ENCODE peak calls at places on chromosome 15, in nine cellular contexts. Y is BE2C, L is colonic mucosa, V is fibroblast of the aortic adventitia, U is HFF-Myc, M is epithelial cell of esophagus, F is AG04449, N is psoas muscle, B is HL-60. Z is an unnamed sample.

GRCh38 chr15:71748327-71748726 is 62.0 kb upstream of the NR2E3 start:
- DNase-seq in U (no peak), B (no peak), Y (no peak), M (peak), V (no peak), N (no peak), F (no peak), L (no peak), Z (peak)

GRCh38 chr15:91948001-91948608 is 94.6 kb downstream of the SLCO3A1 start:
- DNase-seq in V (peak), M (peak), L (peak), F (no peak), U (no peak), Y (peak), B (no peak), N (no peak), Z (peak)

GRCh38 chr15:99618941-99619411 is 53.2 kb downstream of the MEF2A start:
- DNase-seq in L (no peak), Y (no peak), M (peak), N (no peak), B (no peak), V (peak), U (no peak), F (no peak), Z (no peak)

GRCh38 chr15:98649996-98650870 is 1.9 kb downstream of the IGF1R start:
- DNase-seq in U (no peak), B (peak), V (peak), L (peak), F (no peak), M (no peak), Y (peak), N (peak), Z (no peak)

GRCh38 chr15:95429345-95429744 is 901.2 kb upstream of the NR2F2 start:
- DNase-seq in N (no peak), V (no peak), L (no peak), U (no peak), M (no peak), Y (no peak), F (no peak), B (no peak), Z (no peak)

GRCh38 chr15:43799209-43799944 is 643 bp downstream of the SERINC4 start:
- DNase-seq in F (no peak), M (no peak), Y (no peak), U (no peak), B (no peak), L (peak), N (no peak), V (no peak), Z (no peak)

GRCh38 chr15:36905908-36906307 is 194.4 kb downstream of the MEIS2 start:
- DNase-seq in B (no peak), M (peak), V (peak), N (no peak), F (peak), L (no peak), U (no peak), Y (no peak), Z (no peak)

GRCh38 chr15:78329625-78330024 is 10.5 kb upstream of the CRABP1 start:
- DNase-seq in Y (no peak), M (no peak), N (no peak), V (no peak), F (no peak), B (no peak), U (no peak), L (no peak), Z (no peak)

GRCh38 chr15:88718731-88719130 is 79.9 kb downstream of the ISG20 start:
- DNase-seq in V (no peak), M (no peak), F (no peak), N (no peak), Y (no peak), L (no peak), B (no peak), U (no peak), Z (no peak)

GRCh38 chr15:51677453-51677852 is 3.9 kb upstream of the SCG3 start:
- DNase-seq in F (no peak), Y (no peak), L (no peak), N (no peak), B (no peak), U (no peak), V (no peak), M (no peak), Z (no peak)

GRCh38 chr15:51678081-51678480 is 3.2 kb upstream of the SCG3 start:
- DNase-seq in Y (no peak), B (no peak), V (no peak), L (no peak), U (no peak), M (peak), F (no peak), N (no peak), Z (no peak)

GRCh38 chr15:51680316-51680715 is 987 bp upstream of the SCG3 start:
- DNase-seq in M (no peak), V (no peak), B (no peak), L (no peak), Y (no peak), F (no peak), U (no peak), N (no peak), Z (no peak)

GRCh38 chr15:51681303-51681963 is at the start of gene SCG3:
- DNase-seq in N (peak), L (peak), F (no peak), M (peak), U (peak), V (peak), Y (peak), B (peak), Z (peak)
- H3K4me3 ChIP-seq in N (no peak), L (no peak), F (no peak), M (peak), U (no peak), V (no peak), Y (peak), B (peak), Z (peak)

GRCh38 chr15:57345584-57345983 is 30.7 kb upstream of the CGNL1 start:
- DNase-seq in L (no peak), Y (no peak), M (no peak), B (peak), V (no peak), U (no peak), N (no peak), F (no peak), Z (no peak)
- TF ChIP-seq CTCF in L (no peak), Y (peak), M (peak), B (no peak), V (peak), U (peak), N (no peak), F (peak), Z (peak)

GRCh38 chr15:60009124-60009523 is 5.0 kb downstream of the FOXB1 start:
- DNase-seq in L (no peak), M (no peak), F (no peak), B (no peak), Y (no peak), N (no peak), U (no peak), V (no peak), Z (no peak)
- H3K4me3 ChIP-seq in L (no peak), M (no peak), F (no peak), B (no peak), Y (no peak), N (no peak), U (no peak), V (no peak), Z (no peak)

GRCh38 chr15:65926459-65926858 is 57.2 kb downstream of the RAB11A start:
- DNase-seq in M (no peak), N (no peak), Y (no peak), U (no peak), F (no peak), B (no peak), V (no peak), L (no peak), Z (no peak)

GRCh38 chr15:65927545-65927944 is 58.3 kb downstream of the RAB11A start:
- DNase-seq in L (no peak), U (no peak), V (no peak), F (no peak), Y (no peak), M (peak), B (no peak), N (no peak), Z (no peak)

GRCh38 chr15:65925338-65925737 is 56.0 kb downstream of the RAB11A start:
- DNase-seq in U (no peak), V (no peak), L (no peak), M (no peak), N (no peak), F (no peak), Y (no peak), B (no peak), Z (no peak)

GRCh38 chr15:65929573-65929972 is 60.3 kb downstream of the RAB11A start:
- DNase-seq in N (no peak), U (no peak), M (no peak), B (no peak), L (no peak), Y (no peak), V (no peak), F (no peak), Z (no peak)

GRCh38 chr15:65926899-65927298 is 57.6 kb downstream of the RAB11A start:
- DNase-seq in M (no peak), B (no peak), F (no peak), L (no peak), Y (no peak), N (no peak), V (no peak), U (no peak), Z (no peak)
- TF ChIP-seq CTCF in M (no peak), B (no peak), F (no peak), L (no peak), Y (no peak), N (no peak), V (no peak), U (no peak), Z (no peak)

GRCh38 chr15:57389991-57390390 is 13.7 kb downstream of the CGNL1 start:
- DNase-seq in M (no peak), V (no peak), U (no peak), N (no peak), B (no peak), Y (no peak), F (no peak), L (no peak), Z (no peak)
- H3K4me3 ChIP-seq in M (no peak), V (no peak), U (no peak), N (no peak), B (no peak), Y (no peak), F (no peak), L (no peak), Z (no peak)

DNA sequence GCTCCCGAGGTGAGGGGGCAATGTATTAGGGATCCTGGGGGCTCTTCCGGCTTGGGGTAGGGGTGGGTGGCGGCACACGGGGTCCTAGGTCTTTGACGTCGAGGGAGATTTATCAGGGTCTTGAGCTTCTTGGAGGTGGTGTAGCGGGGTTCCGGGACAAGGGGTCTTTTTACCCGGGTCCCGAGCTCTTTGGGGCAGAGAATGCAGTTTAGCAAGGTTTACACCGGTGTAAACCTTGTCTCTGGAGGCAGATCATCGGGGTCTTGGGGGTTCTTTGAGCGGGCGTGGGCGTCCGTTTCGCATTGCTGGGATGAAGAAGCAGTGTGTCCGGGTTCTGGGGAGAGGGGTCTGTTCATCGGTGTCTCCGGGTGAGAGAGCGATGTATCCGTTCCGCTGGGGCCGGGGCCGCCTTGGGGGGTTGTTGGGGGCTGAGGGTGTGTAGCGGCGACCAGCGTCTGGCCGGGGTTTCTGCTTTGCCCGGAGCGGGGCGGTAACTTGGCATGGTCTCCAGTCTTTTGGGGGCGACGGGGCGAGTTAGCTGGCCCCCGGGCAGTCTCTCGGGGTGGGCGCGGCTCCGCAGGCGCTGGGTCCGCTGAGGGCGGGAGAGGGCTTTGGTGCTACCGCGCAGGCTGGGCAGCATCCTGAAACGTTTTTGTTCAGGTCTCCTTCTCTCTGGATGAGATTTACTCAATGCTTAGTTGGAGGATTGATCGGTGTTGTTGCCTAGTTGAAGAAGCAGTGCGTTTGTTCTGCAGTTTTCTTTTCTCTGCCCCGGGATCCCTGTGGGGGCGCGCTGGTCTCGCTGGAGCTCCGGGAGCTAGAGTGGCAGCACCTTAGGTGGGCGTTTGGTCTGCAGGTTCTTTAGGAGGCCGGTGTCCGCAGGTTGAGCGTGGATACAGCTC is 792 bp downstream of the GLCE start:
- DNase-seq in V (peak), Y (peak), M (peak), F (no peak), L (peak), U (no peak), B (no peak), N (peak), Z (no peak)
- TF ChIP-seq CTCF in V (peak), Y (peak), M (no peak), F (peak), L (no peak), U (peak), B (no peak), N (peak), Z (peak)

DNA sequence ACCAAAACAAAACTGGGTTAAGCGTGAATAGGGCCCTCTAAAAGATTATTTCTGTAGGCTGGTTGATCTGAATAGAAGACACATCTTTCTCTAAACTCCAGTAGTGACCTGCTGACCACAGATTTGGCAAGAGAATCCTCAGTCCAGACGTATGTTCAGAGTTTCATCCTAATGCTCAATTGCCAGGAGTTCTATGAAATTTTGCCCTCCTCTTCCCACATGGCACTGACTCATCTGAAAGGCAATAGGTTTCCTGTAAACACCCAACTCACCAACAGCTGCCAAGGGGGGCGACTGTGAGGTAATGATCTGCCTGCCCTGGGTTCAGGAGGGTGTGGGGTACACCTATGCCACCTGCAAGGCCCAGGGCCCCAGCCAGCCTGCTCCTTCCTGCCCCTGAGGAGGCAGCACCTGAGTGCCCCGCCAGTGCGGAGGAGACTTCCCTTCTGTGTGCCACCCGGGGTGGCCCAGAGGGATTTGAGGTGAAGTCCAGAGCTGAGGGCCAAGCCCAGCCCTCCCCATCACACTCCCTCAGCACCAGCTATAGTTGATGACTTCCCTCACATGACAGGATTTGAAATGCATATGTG is 8.4 kb upstream of the PLA2G4D start:
- DNase-seq in Y (no peak), L (peak), V (peak), M (peak), B (no peak), F (no peak), N (no peak), U (no peak), Z (peak)
- H3K4me3 ChIP-seq in Y (no peak), L (no peak), V (no peak), M (no peak), B (no peak), F (no peak), N (no peak), U (no peak), Z (no peak)

GRCh38 chr15:65835452-65835851 is 33.8 kb upstream of the RAB11A start:
- DNase-seq in M (no peak), F (no peak), V (no peak), N (no peak), L (no peak), B (no peak), U (no peak), Y (no peak), Z (no peak)

GRCh38 chr15:65834603-65835282 is 34.5 kb upstream of the RAB11A start:
- DNase-seq in L (no peak), U (no peak), F (no peak), N (no peak), B (no peak), Y (no peak), V (no peak), M (no peak), Z (no peak)

GRCh38 chr15:65839354-65839901 is 29.9 kb upstream of the RAB11A start:
- DNase-seq in F (no peak), N (no peak), V (no peak), M (no peak), B (no peak), U (no peak), Y (no peak), L (no peak), Z (no peak)

GRCh38 chr15:65837301-65838283 is 31.7 kb upstream of the RAB11A start:
- DNase-seq in V (no peak), F (no peak), U (no peak), M (no peak), B (peak), L (no peak), Y (no peak), N (no peak), Z (no peak)

GRCh38 chr15:65836665-65837064 is 32.6 kb upstream of the RAB11A start:
- DNase-seq in B (no peak), V (no peak), Y (no peak), L (no peak), U (no peak), F (no peak), N (no peak), M (peak), Z (no peak)
- TF ChIP-seq CTCF in B (no peak), V (no peak), Y (peak), L (no peak), U (peak), F (no peak), N (no peak), M (peak), Z (peak)

DNA sequence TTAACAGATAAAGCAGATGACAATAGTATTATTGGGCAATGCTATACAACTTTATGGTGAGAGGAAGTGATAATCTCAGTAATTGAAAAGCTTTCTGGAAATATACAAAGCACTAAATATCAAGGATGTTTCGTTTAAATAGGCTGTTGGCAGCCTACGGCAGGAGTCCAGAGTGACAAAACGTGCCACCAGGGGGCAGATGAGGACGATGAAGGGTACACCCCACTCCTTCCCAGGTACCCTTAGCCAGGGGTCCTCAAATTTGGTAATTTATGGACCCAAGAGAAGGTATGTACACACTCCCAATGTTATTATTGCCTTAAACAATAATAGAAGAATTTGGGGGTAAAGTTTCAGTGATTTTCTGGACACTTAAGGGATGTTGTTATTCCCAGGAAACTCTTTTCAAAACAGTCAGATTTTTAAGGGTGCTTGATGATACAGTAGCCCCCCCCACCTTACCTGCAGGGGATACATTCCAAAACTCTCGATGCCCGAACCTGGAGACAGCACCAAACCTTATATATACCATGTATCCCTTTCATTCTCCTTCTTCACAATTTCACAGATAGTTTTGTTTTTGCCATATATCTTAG is 1.4 kb upstream of the MAGEL2 start:
- DNase-seq in Y (peak), V (no peak), F (no peak), M (peak), B (peak), N (peak), U (no peak), L (peak), Z (no peak)
- H3K4me3 ChIP-seq in Y (no peak), V (no peak), F (no peak), M (no peak), B (no peak), N (no peak), U (no peak), L (no peak), Z (no peak)

GRCh38 chr15:100924436-100924835 is 5.3 kb downstream of the LRRK1 start:
- DNase-seq in V (no peak), N (no peak), F (no peak), B (no peak), M (no peak), U (no peak), Y (no peak), L (peak), Z (no peak)

GRCh38 chr15:100926258-100926657 is 7.1 kb downstream of the LRRK1 start:
- DNase-seq in B (no peak), V (no peak), L (peak), F (no peak), N (no peak), U (no peak), M (no peak), Y (no peak), Z (no peak)

GRCh38 chr15:100926971-100927756 is 8.0 kb downstream of the LRRK1 start:
- DNase-seq in B (no peak), U (no peak), N (no peak), F (no peak), L (peak), M (no peak), Y (peak), V (no peak), Z (no peak)

GRCh38 chr15:100923902-100924301 is 4.7 kb downstream of the LRRK1 start:
- DNase-seq in Y (no peak), L (peak), U (no peak), M (no peak), F (no peak), V (no peak), N (no peak), B (no peak), Z (no peak)

GRCh38 chr15:100925480-100925879 is 6.3 kb downstream of the LRRK1 start:
- DNase-seq in L (peak), U (no peak), V (no peak), F (no peak), M (no peak), B (no peak), Y (no peak), N (no peak), Z (no peak)
- TF ChIP-seq CTCF in L (no peak), U (no peak), V (no peak), F (no peak), M (no peak), B (no peak), Y (no peak), N (no peak), Z (no peak)

Z was measured in epithelial cell of proximal tubule.